ENCODE peak calls at places on chromosomes 7 and 10, in four cellular contexts. X is colonic mucosa, N is fibroblast of lung, V is brain microvascular endothelial cell. Y is an unnamed sample.

GRCh38 chr7:131518626-131519025 is 37.8 kb downstream of the PODXL start:
- DNase-seq in X (no peak), N (no peak), V (no peak), Y (no peak)

GRCh38 chr10:22340362-22341189 is 4.7 kb upstream of the SPAG6 start:
- DNase-seq in X (peak; percentile 66), N (peak; percentile 67), V (peak; percentile 61), Y (peak; percentile 62)

GRCh38 chr10:13349776-13350274 is 1.7 kb upstream of the SEPHS1 start:
- DNase-seq in X (peak; percentile 79), N (peak; percentile 67), V (peak; percentile 27), Y (peak; percentile 13)

GRCh38 chr7:33310546-33310945 is 181.2 kb downstream of the BBS9 start:
- DNase-seq in X (no peak), N (no peak), V (no peak), Y (no peak)

GRCh38 chr7:12158334-12159060 is 52.6 kb upstream of the TMEM106B start:
- DNase-seq in X (no peak), N (peak; percentile 64), V (peak; percentile 15), Y (no peak)

GRCh38 chr7:140209866-140210609 is 33.3 kb upstream of the KDM7A start:
- DNase-seq in X (peak; percentile 37), N (no peak), V (no peak), Y (no peak)

GRCh38 chr7:96747413-96747940 is 37.8 kb upstream of the SEM1 start:
- DNase-seq in X (no peak), N (no peak), V (no peak), Y (no peak)

GRCh38 chr7:156892086-156892800 is 740 bp downstream of the LMBR1 start:
- DNase-seq in X (peak; percentile 69), N (no peak), V (no peak), Y (peak; percentile 34)

GRCh38 chr7:129689995-129690581 is 78.6 kb downstream of the NRF1 start:
- DNase-seq in X (no peak), N (no peak), V (no peak), Y (no peak)

GRCh38 chr10:24952146-24952700 is at the start of gene PRTFDC1:
- DNase-seq in X (peak; percentile 69), N (peak; percentile 38), V (no peak), Y (peak; percentile 27)

GRCh38 chr7:116261904-116262303 is 51.6 kb downstream of the TES start:
- DNase-seq in X (no peak), N (no peak), V (no peak), Y (no peak)

GRCh38 chr10:72455889-72456588 is 101.3 kb upstream of the DNAJB12 start:
- DNase-seq in X (no peak), N (peak; percentile 40), V (no peak), Y (no peak)

GRCh38 chr7:137664846-137665245 is 181.9 kb downstream of the DGKI start:
- DNase-seq in X (no peak), N (no peak), V (no peak), Y (no peak)

GRCh38 chr7:30193333-30193943 is 58.7 kb downstream of the MTURN start:
- DNase-seq in X (no peak), N (no peak), V (no peak), Y (no peak)

GRCh38 chr10:35194906-35195305 is 68.3 kb downstream of the CREM start:
- DNase-seq in X (no peak), N (peak; percentile 73), V (peak; percentile 36), Y (no peak)

GRCh38 chr7:37806152-37806551 is 42.2 kb upstream of the NME8 start:
- DNase-seq in X (no peak), N (no peak), V (no peak), Y (no peak)

GRCh38 chr10:48931188-48931587 is 8.5 kb downstream of the LRRC18 start:
- DNase-seq in X (no peak), N (no peak), V (no peak), Y (no peak)

GRCh38 chr10:49091450-49092210 is 23.7 kb downstream of the VSTM4 start:
- DNase-seq in X (no peak), N (no peak), V (no peak), Y (no peak)

GRCh38 chr7:76074306-76074971 is 26.5 kb downstream of the MDH2 start:
- DNase-seq in X (no peak), N (no peak), V (no peak), Y (no peak)

GRCh38 chr10:118729641-118730258 is 25.0 kb downstream of the CACUL1 start:
- DNase-seq in X (no peak), N (no peak), V (no peak), Y (no peak)

GRCh38 chr7:90536449-90536848 is 59.7 kb upstream of the CDK14 start:
- DNase-seq in X (no peak), N (no peak), V (no peak), Y (no peak)

GRCh38 chr7:90530263-90530662 is 60.8 kb downstream of the PTTG1IP2 start:
- DNase-seq in X (no peak), N (peak; percentile 67), V (peak; percentile 60), Y (peak; percentile 20)

DNA sequence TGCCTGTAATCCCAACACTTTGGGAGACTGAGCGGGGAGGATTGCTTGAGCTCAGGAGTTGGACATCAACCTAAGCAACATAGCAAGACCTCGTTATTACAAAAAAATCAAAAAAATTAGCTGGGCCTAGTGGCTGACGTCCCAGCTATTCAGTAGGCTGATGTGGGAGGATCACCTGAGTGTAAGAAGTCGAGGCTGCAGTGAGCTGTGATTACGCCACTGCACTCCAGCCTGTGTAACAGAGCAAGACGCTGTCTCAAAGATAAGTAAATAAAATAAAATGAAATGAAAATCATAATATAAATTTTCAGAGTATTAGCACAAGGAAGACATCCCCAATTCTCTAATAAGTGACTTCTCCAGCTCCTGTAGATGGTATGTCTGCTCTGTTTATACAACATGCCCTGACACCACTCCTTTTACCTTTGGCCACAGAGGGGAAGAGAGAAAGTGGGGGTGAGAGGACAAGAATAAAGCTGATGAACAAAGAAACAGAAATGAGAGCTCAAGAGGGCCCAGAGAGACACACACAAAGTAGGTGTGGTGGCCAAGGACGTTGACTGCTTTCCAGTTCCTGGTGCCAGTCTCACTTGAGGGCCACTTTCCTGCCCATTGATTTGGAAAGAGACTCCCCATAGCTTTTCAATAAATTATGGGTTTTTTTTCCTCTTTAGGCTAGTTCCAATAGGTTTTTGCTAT is 62.9 kb downstream of the PTTG1IP2 start:
- DNase-seq in X (no peak), N (no peak), V (no peak), Y (no peak)
- TF ChIP-seq CTCF in X (no peak), N (no peak), V (no peak), Y (no peak)

GRCh38 chr10:30227481-30227880 is 121.6 kb downstream of the MTPAP start:
- DNase-seq in X (no peak), N (no peak), V (no peak), Y (no peak)
- H3K27ac ChIP-seq in X (no peak overlapping the region), N (no peak overlapping the region), V (no peak overlapping the region), Y (no peak overlapping the region)

DNA sequence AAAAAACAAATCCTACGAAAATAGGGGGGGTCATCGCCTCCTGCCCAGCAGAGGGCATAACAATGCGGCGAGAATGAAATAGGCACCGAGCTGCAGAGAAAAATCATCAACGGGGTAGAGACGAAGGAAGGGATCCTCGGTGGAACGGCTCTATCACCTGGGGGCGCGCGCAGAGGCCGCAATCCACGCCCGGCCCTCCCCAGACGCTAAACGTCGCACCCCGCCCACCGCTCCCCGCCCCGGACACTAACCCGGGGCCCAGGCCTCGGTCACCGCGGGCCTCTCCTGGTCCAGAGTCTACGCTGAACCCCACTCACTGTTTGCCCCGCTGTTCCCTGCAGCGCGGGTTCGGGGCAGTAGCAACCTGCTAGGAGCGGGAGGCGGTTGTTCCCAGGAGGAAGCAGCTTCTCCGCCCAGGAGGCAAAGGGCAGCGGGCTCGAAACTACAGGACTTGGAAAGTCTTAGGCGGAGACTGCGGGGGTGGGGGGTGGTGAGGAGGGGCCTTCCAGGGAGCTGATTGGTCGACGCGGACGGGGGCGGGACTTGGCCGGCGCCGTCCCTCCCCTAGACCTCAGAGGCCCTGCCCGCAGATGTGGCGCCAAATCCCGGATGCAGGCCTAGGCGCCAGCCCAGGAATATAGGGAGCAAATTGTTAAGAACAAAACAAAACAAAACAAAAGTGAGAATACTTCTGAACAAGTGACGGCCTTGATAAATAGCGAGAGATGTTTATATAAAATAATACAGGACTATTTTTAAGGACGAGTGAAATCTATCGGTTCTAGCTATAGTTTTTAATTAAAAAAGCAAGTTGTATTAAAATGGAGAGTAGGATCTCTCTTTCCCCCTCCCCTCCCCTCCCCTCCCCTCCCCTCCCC is at the start of gene TCAF1:
- DNase-seq in X (peak; percentile 98), N (peak; percentile 94), V (peak; percentile 92), Y (peak; percentile 98)
- TF ChIP-seq CTCF in X (peak; percentile 15), N (peak; percentile 45), V (peak; percentile 64), Y (peak; percentile 42)

GRCh38 chr7:84841809-84842208 is 345.0 kb downstream of the SEMA3D start:
- DNase-seq in X (no peak), N (peak; percentile 39), V (no peak), Y (no peak)

GRCh38 chr7:84837405-84837804 is 349.5 kb downstream of the SEMA3D start:
- DNase-seq in X (no peak), N (no peak), V (no peak), Y (no peak)

GRCh38 chr7:84844771-84845170 is 342.1 kb downstream of the SEMA3D start:
- DNase-seq in X (no peak), N (no peak), V (no peak), Y (no peak)

DNA sequence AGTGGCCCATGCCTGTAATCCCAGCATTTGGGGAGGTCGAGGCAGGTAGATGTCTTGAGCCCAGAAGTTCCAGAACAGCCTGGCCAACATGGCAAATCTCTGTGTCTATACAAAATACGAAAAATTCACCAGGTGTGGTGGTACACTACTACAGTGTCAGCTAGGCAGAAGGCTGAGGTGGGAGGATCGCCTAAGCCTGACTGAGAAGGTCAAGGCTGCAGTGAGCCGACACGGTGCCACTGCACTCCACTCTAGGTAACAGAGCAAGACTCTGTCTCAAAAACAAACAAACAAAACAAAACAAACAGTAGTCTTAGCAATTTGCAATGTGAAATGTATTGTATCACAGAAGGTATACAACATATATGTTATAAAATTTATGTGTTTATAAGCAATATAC is 348.0 kb downstream of the SEMA3D start:
- DNase-seq in X (no peak), N (no peak), V (no peak), Y (no peak)
- H3K27ac ChIP-seq in X (no peak overlapping the region), N (no peak overlapping the region), V (no peak overlapping the region), Y (no peak overlapping the region)

DNA sequence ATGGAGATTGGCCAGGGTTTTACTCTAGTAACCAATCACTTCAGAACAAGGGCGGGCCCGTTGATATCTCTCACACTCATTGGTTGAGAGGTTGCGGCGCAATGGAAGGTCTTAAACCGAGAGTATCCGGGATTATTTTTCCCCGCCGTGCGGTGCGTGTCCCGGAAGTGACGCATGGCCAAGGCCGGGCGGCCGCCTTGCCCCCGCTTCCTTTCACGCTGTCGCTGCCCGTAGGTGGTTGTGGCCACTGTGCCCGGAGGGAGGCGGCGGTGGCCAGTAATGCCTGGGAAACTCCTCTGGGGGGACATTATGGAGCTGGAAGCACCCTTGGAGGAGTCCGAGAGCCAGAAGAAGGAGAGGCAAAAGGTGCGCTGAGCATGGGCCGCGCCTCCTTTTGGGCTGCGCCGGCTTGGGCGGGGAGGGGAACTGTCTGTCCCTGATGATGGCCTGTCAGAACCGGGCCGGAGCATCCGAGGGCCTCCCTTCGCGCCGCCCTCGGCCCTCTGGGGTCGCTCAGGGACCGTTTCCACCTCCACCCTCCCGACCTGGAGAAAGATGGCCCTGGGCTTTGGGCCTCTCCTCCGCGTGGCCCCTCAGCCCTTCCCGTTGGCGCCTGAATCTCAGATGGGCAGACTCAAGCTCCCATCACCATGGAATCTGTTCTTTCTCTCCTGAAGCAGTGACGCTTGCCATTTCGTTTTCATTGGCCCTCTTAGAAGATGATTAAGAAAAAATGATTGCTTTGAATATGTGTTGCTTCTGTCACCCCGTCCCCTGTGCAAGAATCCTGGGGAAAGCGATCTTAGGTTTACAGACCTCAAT is at the start of gene DDX50:
- DNase-seq in X (peak; percentile 98), N (peak; percentile 99), V (peak; percentile 100), Y (peak; percentile 98)
- TF ChIP-seq CTCF in X (no peak), N (no peak), V (peak; percentile 23), Y (no peak)

Y was measured in RWPE1.